ENCODE peak calls at places on chromosomes 5 and 9, in five cellular contexts. F, C, D, W and Q are unnamed samples.

GRCh38 chr9:114389612-114390368 is 2.0 kb upstream of the AKNA start:
- DNase-seq in W (no peak), D (no peak), C (no peak), F (peak), Q (no peak)

GRCh38 chr9:121278535-121279169 is 10.7 kb downstream of the GSN start:
- DNase-seq in D (no peak), W (peak), C (peak), F (peak), Q (no peak)

GRCh38 chr9:79973627-79974026 is 401.9 kb downstream of the TLE4 start:
- DNase-seq in C (no peak), D (no peak), W (no peak), F (no peak), Q (no peak)

GRCh38 chr9:6969805-6970204 is 212.0 kb downstream of the KDM4C start:
- DNase-seq in C (no peak), W (no peak), D (no peak), F (no peak), Q (no peak)

GRCh38 chr9:125141751-125142150 is 1.6 kb downstream of the SCAI start:
- DNase-seq in W (no peak), C (no peak), F (no peak), D (no peak), Q (no peak)

GRCh38 chr5:171484460-171484899 is 65.0 kb downstream of the FGF18 start:
- DNase-seq in W (no peak), D (no peak), C (peak), F (peak), Q (no peak)

GRCh38 chr9:132543251-132543650 is 39.2 kb upstream of the BARHL1 start:
- DNase-seq in W (no peak), C (no peak), D (no peak), F (no peak), Q (no peak)

GRCh38 chr9:94945191-94946144 is 219.0 kb downstream of the AOPEP start:
- DNase-seq in F (no peak), W (no peak), C (peak), D (no peak), Q (no peak)

DNA sequence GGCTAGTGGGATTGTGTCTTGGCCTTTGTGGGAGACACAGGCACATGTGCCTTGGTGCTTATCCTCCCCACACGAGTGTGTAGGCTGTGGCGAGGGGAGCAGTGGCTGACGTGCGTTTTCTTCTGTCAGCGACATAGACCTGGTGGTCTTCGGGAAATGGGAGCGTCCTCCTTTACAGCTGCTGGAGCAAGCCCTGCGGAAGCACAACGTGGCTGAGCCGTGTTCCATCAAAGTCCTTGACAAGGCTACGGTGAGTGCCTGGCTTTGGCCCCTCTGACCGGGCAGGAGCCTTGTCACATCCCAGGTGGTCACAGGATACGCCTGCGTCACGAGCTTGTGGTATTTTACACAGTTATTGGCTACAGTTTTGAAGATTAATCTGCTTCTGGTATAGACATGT is 26.4 kb downstream of the TENT4A start:
- DNase-seq in C (no peak), D (no peak), W (no peak), F (no peak), Q (no peak)
- TF ChIP-seq GABPA in C (no peak), D (no peak), W (no peak), F (no peak), Q (no peak)

DNA sequence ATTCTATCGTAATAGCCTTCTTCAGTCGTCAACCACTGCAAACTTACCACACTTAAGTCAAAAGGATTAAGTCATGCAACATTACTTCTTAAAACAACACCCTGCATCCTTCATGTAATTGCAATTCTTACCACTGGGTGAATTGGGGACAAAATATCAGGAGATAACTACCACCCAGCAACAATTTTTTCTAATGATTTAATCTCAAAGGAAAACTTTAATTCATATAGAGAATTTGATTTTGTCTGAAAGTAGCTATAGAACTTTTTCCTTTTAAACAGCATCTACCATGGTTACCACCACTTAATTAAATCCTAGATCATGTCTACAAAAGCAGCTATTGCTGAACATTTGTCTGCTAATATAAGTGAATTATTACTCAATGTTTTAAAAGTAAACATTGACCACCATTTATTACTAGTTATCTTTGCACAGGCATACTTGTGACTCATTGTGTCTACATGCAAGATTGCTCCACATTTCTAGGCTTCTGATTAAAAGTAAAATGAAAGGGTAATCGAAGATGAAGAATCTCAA is 10.5 kb downstream of the MLLT3 start:
- DNase-seq in F (peak), C (no peak), D (peak), W (no peak), Q (no peak)
- TF ChIP-seq MAX in F (no peak), C (no peak), D (no peak), W (no peak), Q (no peak)

GRCh38 chr5:113510836-113511451 is 2.5 kb upstream of the YTHDC2 start:
- DNase-seq in F (peak), C (no peak), D (peak), W (no peak), Q (no peak)
- TF ChIP-seq GABPA in F (no peak), C (no peak), D (no peak), W (no peak), Q (no peak)

DNA sequence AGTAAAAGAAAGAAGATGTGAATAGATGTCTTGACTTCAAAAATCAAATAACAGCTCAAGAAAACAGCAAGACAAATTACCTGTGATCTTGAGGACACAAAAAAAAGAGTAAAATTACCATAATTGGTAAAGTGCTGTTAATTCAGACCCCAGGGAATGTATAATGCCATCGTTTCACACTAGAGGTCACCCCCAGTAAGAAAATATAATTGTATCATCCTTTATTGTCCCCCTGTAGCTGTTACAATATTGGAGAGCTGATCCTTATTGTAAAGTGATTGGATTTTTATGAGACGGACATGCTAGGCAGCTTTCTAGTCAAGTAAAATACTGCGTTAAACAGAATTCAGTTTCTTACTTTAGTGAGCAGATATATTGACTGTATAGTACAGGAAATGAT is 377.0 kb downstream of the TLE1 start:
- DNase-seq in F (peak), W (no peak), C (no peak), D (no peak), Q (no peak)
- TF ChIP-seq MAX in F (no peak), W (no peak), C (no peak), D (no peak), Q (no peak)

GRCh38 chr5:33088176-33088575 is 352.6 kb upstream of the TARS1 start:
- DNase-seq in D (no peak), F (no peak), W (no peak), C (no peak), Q (no peak)

GRCh38 chr5:33092719-33093118 is 348.0 kb upstream of the TARS1 start:
- DNase-seq in C (no peak), D (no peak), W (no peak), F (no peak), Q (no peak)

GRCh38 chr5:33091571-33092363 is 349.0 kb upstream of the TARS1 start:
- DNase-seq in W (no peak), F (no peak), C (no peak), D (no peak), Q (no peak)
- TF ChIP-seq GABPA in W (no peak), F (no peak), C (no peak), D (no peak), Q (no peak)

GRCh38 chr9:69745716-69746538 is 13.9 kb downstream of the PTAR1 start:
- DNase-seq in C (no peak), W (no peak), D (peak), F (no peak), Q (no peak)
- TF ChIP-seq MAX in C (no peak), W (no peak), D (no peak), F (no peak), Q (no peak)

DNA sequence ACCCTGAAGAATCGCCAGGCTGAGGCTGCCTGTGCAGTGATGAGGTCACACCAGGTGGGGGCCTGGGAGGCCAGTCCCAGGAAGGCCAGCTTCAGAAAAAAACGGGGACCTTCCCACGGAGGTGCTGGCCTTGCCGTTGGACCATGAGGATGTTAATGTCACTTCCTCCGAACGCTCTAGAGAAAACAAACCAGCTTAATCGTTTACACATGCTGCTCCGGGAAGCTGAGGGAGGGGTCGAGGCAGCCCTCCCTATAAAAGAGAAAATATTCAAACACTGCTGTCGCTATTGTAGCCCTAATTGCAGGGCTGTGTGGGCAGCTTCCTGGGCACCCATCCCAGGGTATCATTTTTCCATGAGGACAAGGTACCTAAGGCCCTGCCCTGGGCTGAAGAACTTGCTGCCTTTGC is 27.0 kb downstream of the PTGES start:
- DNase-seq in F (peak), D (no peak), C (no peak), W (no peak), Q (no peak)
- TF ChIP-seq GABPA in F (no peak), D (no peak), C (no peak), W (no peak), Q (no peak)

GRCh38 chr5:36243653-36244052 is 1.9 kb upstream of the NADK2 start:
- DNase-seq in C (no peak), F (no peak), W (no peak), D (no peak), Q (no peak)

GRCh38 chr5:36240779-36241635 is 718 bp downstream of the NADK2 start:
- DNase-seq in W (no peak), D (peak), F (peak), C (peak), Q (peak)

GRCh38 chr5:36244076-36244475 is 2.4 kb upstream of the NADK2 start:
- DNase-seq in C (no peak), W (no peak), D (no peak), F (no peak), Q (no peak)

GRCh38 chr5:36241636-36242533 is at the start of gene NADK2:
- DNase-seq in F (peak), C (peak), D (peak), W (peak), Q (peak)

GRCh38 chr5:36242534-36243144 is 914 bp upstream of the NADK2 start:
- DNase-seq in W (no peak), C (no peak), D (peak), F (peak), Q (no peak)
- TF ChIP-seq MAX in W (no peak), C (no peak), D (no peak), F (no peak), Q (no peak)